ENCODE peak calls at places on chromosome 1, in five cellular contexts. Z, N, F, S and U are unnamed samples.

GRCh38 chr1:6301526-6301925 is 40.6 kb upstream of the GPR153 start:
- DNase-seq in Z (no peak), N (no peak), F (no peak), S (no peak), U (no peak)

GRCh38 chr1:27574871-27575831 is 28.8 kb downstream of the AHDC1 start:
- DNase-seq in Z (peak; percentile 88), N (peak; percentile 87), F (peak; percentile 91), S (peak; percentile 65), U (no peak)

GRCh38 chr1:233993651-233994050 is 89.2 kb downstream of the SLC35F3 start:
- DNase-seq in Z (no peak), N (no peak), F (peak; percentile 43), S (peak; percentile 29), U (no peak)

GRCh38 chr1:109201123-109201703 is 12.5 kb upstream of the SARS1 start:
- DNase-seq in Z (no peak), N (peak; percentile 25), F (peak; percentile 47), S (peak; percentile 49), U (peak; percentile 70)

GRCh38 chr1:45322486-45323040 is 4.1 kb upstream of the HPDL start:
- DNase-seq in Z (no peak), N (no peak), F (no peak), S (no peak), U (no peak)

GRCh38 chr1:40802078-40803075 is 18.8 kb downstream of the KCNQ4 start:
- DNase-seq in Z (peak; percentile 90), N (peak; percentile 86), F (peak; percentile 93), S (peak; percentile 65), U (no peak)

GRCh38 chr1:243849089-243850012 is 692 bp downstream of the AKT3 start:
- DNase-seq in Z (peak; percentile 78), N (peak; percentile 48), F (peak; percentile 42), S (peak; percentile 84), U (peak; percentile 32)

GRCh38 chr1:225572422-225572821 is 80.5 kb downstream of the ENAH start:
- DNase-seq in Z (no peak), N (no peak), F (no peak), S (peak; percentile 32), U (no peak)

GRCh38 chr1:231844986-231845502 is 218.5 kb downstream of the DISC1 start:
- DNase-seq in Z (no peak), N (no peak), F (no peak), S (no peak), U (no peak)

DNA sequence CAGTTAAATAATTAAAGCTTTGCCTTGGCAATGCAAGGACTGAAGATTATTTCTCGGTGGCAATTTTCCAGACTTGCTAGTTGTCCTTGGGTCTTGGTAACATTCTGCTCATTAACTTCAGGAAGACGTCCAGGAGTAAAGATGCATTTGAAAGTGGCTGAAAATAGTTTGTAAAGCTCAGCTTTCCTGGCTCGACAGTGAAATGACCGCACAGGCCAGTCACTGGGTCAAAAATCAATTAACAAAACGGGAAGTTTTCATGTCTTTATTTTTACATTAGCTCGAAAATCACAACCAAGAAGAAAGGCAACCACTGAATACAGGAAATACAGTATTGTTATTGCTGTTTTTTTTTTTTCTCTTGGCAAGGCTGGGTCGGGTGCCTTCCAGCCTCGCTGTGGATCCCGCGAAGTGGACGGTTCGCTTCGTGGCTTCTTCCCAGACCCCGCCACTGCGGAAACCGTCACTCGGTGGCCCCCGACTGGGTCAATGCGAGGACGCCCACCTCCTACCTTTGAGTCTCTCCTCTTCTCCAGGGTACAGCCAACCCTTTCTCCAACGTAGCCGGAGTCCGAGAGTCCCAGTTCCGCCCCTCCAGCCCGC is 479 bp upstream of the SNX7 start:
- DNase-seq in Z (no peak), N (no peak), F (no peak), S (no peak), U (no peak)
- TF ChIP-seq POLR2A in Z (no peak), N (no peak), F (no peak), S (peak; percentile 88), U (peak; percentile 72)

GRCh38 chr1:8121261-8122159 is 95.4 kb upstream of the ERRFI1 start:
- DNase-seq in Z (peak; percentile 71), N (peak; percentile 57), F (peak; percentile 84), S (peak; percentile 77), U (peak; percentile 33)
- TF ChIP-seq POLR2A in Z (peak; percentile 21), N (no peak), F (no peak), S (no peak), U (no peak)

GRCh38 chr1:155107309-155108283 is 20.1 kb upstream of the EFNA1 start:
- DNase-seq in Z (no peak), N (no peak), F (no peak), S (no peak), U (no peak)
- TF ChIP-seq POLR2A in Z (no peak), N (no peak), F (no peak), S (no peak), U (no peak)

DNA sequence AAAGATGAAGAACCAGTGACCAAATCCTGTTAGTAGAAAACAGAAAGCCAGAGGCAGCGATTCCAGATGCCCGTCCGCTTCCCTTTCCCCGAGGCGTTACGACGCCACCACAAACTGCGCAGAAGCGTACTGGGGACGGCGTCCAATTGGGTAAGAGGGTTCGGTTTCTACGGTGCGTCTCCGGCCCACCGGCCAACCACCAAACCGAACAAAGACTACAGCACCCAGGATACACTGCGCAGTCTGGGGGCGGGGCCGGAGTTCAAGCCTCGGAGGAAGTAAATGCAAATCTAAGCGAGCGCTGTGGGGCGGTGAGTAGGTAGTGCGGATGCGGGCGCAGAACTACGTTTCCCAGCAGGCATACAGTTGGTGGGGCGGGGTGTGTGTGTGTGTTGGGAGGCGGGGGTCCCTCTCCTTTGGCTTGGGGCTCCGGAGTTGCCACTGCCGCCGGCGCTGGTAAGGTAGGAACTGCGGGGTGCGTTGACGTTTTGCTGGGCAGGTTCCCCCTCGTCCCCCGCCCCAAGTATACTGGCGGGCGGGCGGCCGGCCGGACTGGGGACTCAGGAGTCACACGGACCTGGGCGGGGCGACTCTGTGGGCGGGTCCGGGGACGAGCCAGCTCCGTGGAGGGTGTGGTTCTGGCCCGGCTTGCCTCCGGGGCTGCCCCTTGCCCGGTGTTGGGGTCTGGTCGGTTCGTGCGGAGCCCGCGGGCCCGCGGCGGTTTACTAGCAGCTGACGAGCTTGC is at the start of the genes SWT1 and TRMT1L:
- DNase-seq in Z (peak; percentile 98), N (peak; percentile 100), F (peak; percentile 100), S (peak; percentile 99), U (peak; percentile 78)
- TF ChIP-seq POLR2A in Z (peak; percentile 99), N (peak; percentile 95), F (peak; percentile 98), S (peak; percentile 90), U (peak; percentile 80)

GRCh38 chr1:228500901-228501871 is 14.0 kb downstream of the RNF187 start:
- DNase-seq in Z (peak; percentile 80), N (peak; percentile 75), F (peak; percentile 85), S (peak; percentile 88), U (peak; percentile 72)
- TF ChIP-seq POLR2A in Z (no peak), N (no peak), F (no peak), S (no peak), U (no peak)

GRCh38 chr1:156705321-156705917 is at the start of gene CRABP2:
- DNase-seq in Z (peak; percentile 47), N (no peak), F (no peak), S (no peak), U (no peak)
- TF ChIP-seq POLR2A in Z (no peak), N (no peak), F (no peak), S (no peak), U (no peak)

GRCh38 chr1:2300851-2301606 is 72.9 kb downstream of the SKI start:
- DNase-seq in Z (no peak), N (peak; percentile 71), F (peak; percentile 85), S (no peak), U (no peak)
- TF ChIP-seq POLR2A in Z (no peak), N (no peak), F (no peak), S (no peak), U (no peak)

DNA sequence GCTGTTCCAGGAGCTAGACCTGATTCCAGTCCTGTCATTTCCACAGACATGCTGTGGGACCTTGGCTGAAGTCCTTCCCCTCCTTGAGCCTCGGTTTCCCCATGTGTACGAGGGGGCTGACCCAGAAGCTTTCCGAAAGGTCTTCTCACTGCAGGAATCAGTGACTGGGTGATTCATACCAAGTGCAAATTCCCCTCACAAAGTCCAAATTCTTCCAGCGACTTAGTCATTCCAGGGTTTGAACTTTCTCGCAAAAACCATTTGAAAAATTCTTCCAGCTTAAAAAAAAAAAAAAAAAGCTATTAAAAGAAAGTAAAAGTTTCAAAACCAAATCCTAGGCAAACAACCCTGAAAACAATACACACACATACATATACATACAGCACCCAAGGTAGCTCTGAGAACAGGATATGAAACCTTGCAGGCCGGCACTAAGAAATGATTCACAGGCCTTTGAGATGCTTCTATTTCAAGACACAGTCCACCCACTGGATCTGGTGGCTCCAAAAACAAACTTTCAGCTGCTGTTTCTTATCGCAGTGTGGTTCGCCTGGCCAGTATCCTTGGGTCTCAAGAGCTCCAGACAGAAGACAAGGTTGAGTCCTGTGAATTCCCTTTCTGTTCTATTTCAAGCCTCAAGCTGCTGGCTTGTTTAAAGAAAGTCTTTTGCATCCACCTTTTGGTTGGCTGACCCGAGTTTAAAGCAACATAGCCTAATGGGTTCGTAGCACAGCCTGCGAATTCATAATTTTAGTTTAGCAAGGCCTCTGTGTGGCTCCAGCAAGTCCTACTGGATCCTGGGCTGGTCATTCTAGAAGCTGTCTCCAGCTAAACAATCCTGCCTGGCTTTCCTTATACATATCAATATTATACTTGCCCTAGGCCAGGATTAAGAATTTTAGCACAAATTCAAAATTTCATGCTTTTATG is 18.0 kb upstream of the ID3 start:
- DNase-seq in Z (peak; percentile 51), N (peak; percentile 44), F (no peak), S (peak; percentile 85), U (no peak)
- TF ChIP-seq POLR2A in Z (no peak), N (no peak), F (no peak), S (no peak), U (no peak)